ENCODE peak calls at places on chromosomes 6 and 20, in ten cellular contexts. One of them, this sample, is unnamed.

GRCh38 chr6:131065112-131065823 is 2.2 kb upstream of the EPB41L2 start:
- DNase-seq in left ventricle myocardium inferior: no peak
- DNase-seq in astrocyte of the cerebellum: no peak
- DNase-seq in HCT116: no peak
- DNase-seq in CD4-positive, alpha-beta T cell: no peak
- DNase-seq in lung: no peak
- DNase-seq in progenitor cell of endocrine pancreas: no peak
- DNase-seq in nephron progenitor cell: no peak
- DNase-seq in tibial nerve: no peak
- DNase-seq in RWPE1: no peak
- DNase-seq in this sample: no peak

GRCh38 chr20:60407011-60407771 is 449.0 kb downstream of the CDH26 start:
- DNase-seq in left ventricle myocardium inferior: no peak
- DNase-seq in astrocyte of the cerebellum: no peak
- DNase-seq in HCT116: no peak
- DNase-seq in CD4-positive, alpha-beta T cell: no peak
- DNase-seq in lung: no peak
- DNase-seq in progenitor cell of endocrine pancreas: no peak
- DNase-seq in nephron progenitor cell: no peak
- DNase-seq in tibial nerve: no peak
- DNase-seq in RWPE1: no peak
- DNase-seq in this sample: no peak

GRCh38 chr20:43942213-43942590 is 27.6 kb downstream of the TOX2 start:
- DNase-seq in left ventricle myocardium inferior: no peak
- DNase-seq in astrocyte of the cerebellum: no peak
- DNase-seq in HCT116: no peak
- DNase-seq in CD4-positive, alpha-beta T cell: no peak
- DNase-seq in lung: no peak
- DNase-seq in progenitor cell of endocrine pancreas: no peak
- DNase-seq in nephron progenitor cell: no peak
- DNase-seq in tibial nerve: no peak
- DNase-seq in RWPE1: no peak
- DNase-seq in this sample: no peak

GRCh38 chr6:28585335-28585734 is 59.7 kb downstream of the GPX5 start:
- DNase-seq in left ventricle myocardium inferior: no peak
- DNase-seq in astrocyte of the cerebellum: no peak
- DNase-seq in HCT116: no peak
- DNase-seq in CD4-positive, alpha-beta T cell: no peak
- DNase-seq in lung: no peak
- DNase-seq in progenitor cell of endocrine pancreas: no peak
- DNase-seq in nephron progenitor cell: no peak
- DNase-seq in tibial nerve: no peak
- DNase-seq in RWPE1: peak
- DNase-seq in this sample: no peak

GRCh38 chr6:74720923-74721322 is 484.9 kb downstream of the COL12A1 start:
- DNase-seq in left ventricle myocardium inferior: no peak
- DNase-seq in astrocyte of the cerebellum: no peak
- DNase-seq in HCT116: no peak
- DNase-seq in CD4-positive, alpha-beta T cell: no peak
- DNase-seq in lung: no peak
- DNase-seq in progenitor cell of endocrine pancreas: no peak
- DNase-seq in nephron progenitor cell: no peak
- DNase-seq in tibial nerve: no peak
- DNase-seq in RWPE1: no peak
- DNase-seq in this sample: no peak

GRCh38 chr6:26286168-26286854 is 78.7 kb upstream of the BTN3A2 start:
- DNase-seq in left ventricle myocardium inferior: peak
- DNase-seq in astrocyte of the cerebellum: peak
- DNase-seq in HCT116: no peak
- DNase-seq in CD4-positive, alpha-beta T cell: peak
- DNase-seq in lung: peak
- DNase-seq in progenitor cell of endocrine pancreas: peak
- DNase-seq in nephron progenitor cell: peak
- DNase-seq in tibial nerve: peak
- DNase-seq in RWPE1: no peak
- DNase-seq in this sample: peak

GRCh38 chr6:116102856-116103255 is 2.2 kb downstream of the NT5DC1 start:
- DNase-seq in left ventricle myocardium inferior: no peak
- DNase-seq in astrocyte of the cerebellum: no peak
- DNase-seq in HCT116: no peak
- DNase-seq in CD4-positive, alpha-beta T cell: no peak
- DNase-seq in lung: no peak
- DNase-seq in progenitor cell of endocrine pancreas: no peak
- DNase-seq in nephron progenitor cell: no peak
- DNase-seq in tibial nerve: no peak
- DNase-seq in RWPE1: no peak
- DNase-seq in this sample: no peak

GRCh38 chr20:61253640-61254511 is 1.8 kb downstream of the CDH4 start:
- DNase-seq in left ventricle myocardium inferior: no peak
- DNase-seq in astrocyte of the cerebellum: no peak
- DNase-seq in HCT116: no peak
- DNase-seq in CD4-positive, alpha-beta T cell: no peak
- DNase-seq in lung: no peak
- DNase-seq in progenitor cell of endocrine pancreas: no peak
- DNase-seq in nephron progenitor cell: peak
- DNase-seq in tibial nerve: no peak
- DNase-seq in RWPE1: peak
- DNase-seq in this sample: no peak

GRCh38 chr20:42260216-42260615 is 642.0 kb upstream of the CHD6 start:
- DNase-seq in left ventricle myocardium inferior: no peak
- DNase-seq in astrocyte of the cerebellum: no peak
- DNase-seq in HCT116: no peak
- DNase-seq in CD4-positive, alpha-beta T cell: no peak
- DNase-seq in lung: no peak
- DNase-seq in progenitor cell of endocrine pancreas: no peak
- DNase-seq in nephron progenitor cell: no peak
- DNase-seq in tibial nerve: no peak
- DNase-seq in RWPE1: no peak
- DNase-seq in this sample: no peak

GRCh38 chr6:131555992-131556391 is 17.0 kb upstream of the ARG1 start:
- DNase-seq in left ventricle myocardium inferior: no peak
- DNase-seq in astrocyte of the cerebellum: no peak
- DNase-seq in HCT116: no peak
- DNase-seq in CD4-positive, alpha-beta T cell: no peak
- DNase-seq in lung: no peak
- DNase-seq in progenitor cell of endocrine pancreas: no peak
- DNase-seq in nephron progenitor cell: no peak
- DNase-seq in tibial nerve: no peak
- DNase-seq in RWPE1: no peak
- DNase-seq in this sample: no peak

GRCh38 chr20:19970256-19970765 is 46.9 kb upstream of the NAA20 start:
- DNase-seq in left ventricle myocardium inferior: no peak
- DNase-seq in astrocyte of the cerebellum: no peak
- DNase-seq in HCT116: no peak
- DNase-seq in CD4-positive, alpha-beta T cell: no peak
- DNase-seq in lung: no peak
- DNase-seq in progenitor cell of endocrine pancreas: no peak
- DNase-seq in nephron progenitor cell: no peak
- DNase-seq in tibial nerve: no peak
- DNase-seq in RWPE1: no peak
- DNase-seq in this sample: no peak

GRCh38 chr6:42369568-42369967 is 82.2 kb downstream of the TRERF1 start:
- DNase-seq in left ventricle myocardium inferior: no peak
- DNase-seq in astrocyte of the cerebellum: no peak
- DNase-seq in HCT116: no peak
- DNase-seq in CD4-positive, alpha-beta T cell: no peak
- DNase-seq in lung: no peak
- DNase-seq in progenitor cell of endocrine pancreas: no peak
- DNase-seq in nephron progenitor cell: no peak
- DNase-seq in tibial nerve: no peak
- DNase-seq in RWPE1: peak
- DNase-seq in this sample: no peak

GRCh38 chr20:49361872-49362663 is 84.2 kb upstream of the ZNFX1 start:
- DNase-seq in left ventricle myocardium inferior: no peak
- DNase-seq in astrocyte of the cerebellum: no peak
- DNase-seq in HCT116: no peak
- DNase-seq in CD4-positive, alpha-beta T cell: no peak
- DNase-seq in lung: no peak
- DNase-seq in progenitor cell of endocrine pancreas: no peak
- DNase-seq in nephron progenitor cell: no peak
- DNase-seq in tibial nerve: no peak
- DNase-seq in RWPE1: no peak
- DNase-seq in this sample: no peak

GRCh38 chr6:26056583-26057350 is 30.5 kb upstream of the HFE start:
- DNase-seq in left ventricle myocardium inferior: no peak
- DNase-seq in astrocyte of the cerebellum: no peak
- DNase-seq in HCT116: no peak
- DNase-seq in CD4-positive, alpha-beta T cell: no peak
- DNase-seq in lung: no peak
- DNase-seq in progenitor cell of endocrine pancreas: no peak
- DNase-seq in nephron progenitor cell: no peak
- DNase-seq in tibial nerve: peak
- DNase-seq in RWPE1: no peak
- DNase-seq in this sample: no peak

GRCh38 chr6:75493400-75494064 is at the start of gene FILIP1:
- DNase-seq in left ventricle myocardium inferior: peak
- DNase-seq in astrocyte of the cerebellum: no peak
- DNase-seq in HCT116: no peak
- DNase-seq in CD4-positive, alpha-beta T cell: no peak
- DNase-seq in lung: peak
- DNase-seq in progenitor cell of endocrine pancreas: no peak
- DNase-seq in nephron progenitor cell: peak
- DNase-seq in tibial nerve: peak
- DNase-seq in RWPE1: no peak
- DNase-seq in this sample: no peak

GRCh38 chr6:21277601-21278043 is 315.9 kb upstream of the SOX4 start:
- DNase-seq in left ventricle myocardium inferior: no peak
- DNase-seq in astrocyte of the cerebellum: no peak
- DNase-seq in HCT116: peak
- DNase-seq in CD4-positive, alpha-beta T cell: no peak
- DNase-seq in lung: no peak
- DNase-seq in progenitor cell of endocrine pancreas: no peak
- DNase-seq in nephron progenitor cell: no peak
- DNase-seq in tibial nerve: no peak
- DNase-seq in RWPE1: peak
- DNase-seq in this sample: no peak

GRCh38 chr20:25220021-25220730 is 24.7 kb downstream of the ENTPD6 start:
- DNase-seq in left ventricle myocardium inferior: no peak
- DNase-seq in astrocyte of the cerebellum: no peak
- DNase-seq in HCT116: no peak
- DNase-seq in CD4-positive, alpha-beta T cell: no peak
- DNase-seq in lung: no peak
- DNase-seq in progenitor cell of endocrine pancreas: no peak
- DNase-seq in nephron progenitor cell: no peak
- DNase-seq in tibial nerve: peak
- DNase-seq in RWPE1: no peak
- DNase-seq in this sample: no peak

GRCh38 chr6:31293343-31293742 is 21.5 kb upstream of the HLA-C start:
- DNase-seq in left ventricle myocardium inferior: no peak
- DNase-seq in astrocyte of the cerebellum: peak
- DNase-seq in HCT116: no peak
- DNase-seq in CD4-positive, alpha-beta T cell: no peak
- DNase-seq in lung: no peak
- DNase-seq in progenitor cell of endocrine pancreas: peak
- DNase-seq in nephron progenitor cell: peak
- DNase-seq in tibial nerve: no peak
- DNase-seq in RWPE1: peak
- DNase-seq in this sample: no peak

DNA sequence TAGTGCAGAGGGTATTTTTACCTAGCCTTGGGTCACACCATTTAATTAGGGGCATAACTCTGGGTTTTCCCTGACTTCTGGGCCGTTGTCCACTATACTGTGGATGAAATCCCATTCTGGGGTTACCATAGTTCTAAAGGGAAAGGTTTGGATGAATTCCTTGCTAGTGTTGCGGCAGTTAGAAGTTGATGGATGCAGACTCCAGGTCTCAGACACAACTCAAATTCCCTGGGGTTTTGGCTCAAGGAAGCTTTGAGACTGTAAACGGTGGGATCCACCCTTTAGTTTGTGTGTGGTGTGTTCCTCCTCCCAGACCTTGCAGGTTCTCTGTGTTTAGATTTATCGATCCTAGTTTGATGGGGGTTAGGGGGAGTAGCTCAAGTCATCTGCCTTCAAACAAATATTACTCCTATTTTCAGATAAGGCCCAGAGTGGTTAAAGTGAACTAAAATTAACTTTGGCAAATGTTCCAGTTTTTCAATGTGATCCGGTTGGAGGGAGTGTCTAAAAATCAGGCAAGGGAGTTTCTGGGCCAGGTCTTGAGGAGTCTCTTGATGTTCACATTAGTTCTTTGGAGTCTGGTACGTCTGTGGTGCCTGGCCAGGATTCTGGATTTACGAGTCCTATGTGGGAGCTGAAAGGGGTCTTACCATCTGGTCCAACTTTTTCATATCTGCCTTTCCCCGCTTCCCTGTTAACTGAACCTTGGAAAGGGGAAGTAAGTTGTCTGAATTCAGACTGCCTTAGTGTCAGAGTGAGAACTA is 1.5 kb downstream of the RALY start:
- DNase-seq in left ventricle myocardium inferior: no peak
- DNase-seq in astrocyte of the cerebellum: no peak
- DNase-seq in HCT116: no peak
- DNase-seq in CD4-positive, alpha-beta T cell: no peak
- DNase-seq in lung: no peak
- DNase-seq in progenitor cell of endocrine pancreas: no peak
- DNase-seq in nephron progenitor cell: no peak
- DNase-seq in tibial nerve: peak
- DNase-seq in RWPE1: peak
- DNase-seq in this sample: no peak
- TF ChIP-seq CTCF in left ventricle myocardium inferior: no peak
- TF ChIP-seq CTCF in astrocyte of the cerebellum: no peak
- TF ChIP-seq CTCF in HCT116: no peak
- TF ChIP-seq CTCF in CD4-positive, alpha-beta T cell: no peak
- TF ChIP-seq CTCF in lung: no peak
- TF ChIP-seq CTCF in progenitor cell of endocrine pancreas: no peak
- TF ChIP-seq CTCF in nephron progenitor cell: no peak
- TF ChIP-seq CTCF in tibial nerve: no peak
- TF ChIP-seq CTCF in RWPE1: no peak
- TF ChIP-seq CTCF in this sample: no peak

GRCh38 chr6:23659125-23659524 is 466.9 kb upstream of the NRSN1 start:
- DNase-seq in left ventricle myocardium inferior: no peak
- DNase-seq in astrocyte of the cerebellum: no peak
- DNase-seq in HCT116: no peak
- DNase-seq in CD4-positive, alpha-beta T cell: no peak
- DNase-seq in lung: no peak
- DNase-seq in progenitor cell of endocrine pancreas: peak
- DNase-seq in nephron progenitor cell: peak
- DNase-seq in tibial nerve: no peak
- DNase-seq in RWPE1: no peak
- DNase-seq in this sample: no peak
- TF ChIP-seq CTCF in left ventricle myocardium inferior: peak
- TF ChIP-seq CTCF in astrocyte of the cerebellum: peak
- TF ChIP-seq CTCF in HCT116: peak
- TF ChIP-seq CTCF in CD4-positive, alpha-beta T cell: no peak
- TF ChIP-seq CTCF in lung: no peak
- TF ChIP-seq CTCF in progenitor cell of endocrine pancreas: peak
- TF ChIP-seq CTCF in nephron progenitor cell: peak
- TF ChIP-seq CTCF in tibial nerve: peak
- TF ChIP-seq CTCF in RWPE1: peak
- TF ChIP-seq CTCF in this sample: no peak

GRCh38 chr6:7747016-7747415 is 21.1 kb downstream of the BMP6 start:
- DNase-seq in left ventricle myocardium inferior: no peak
- DNase-seq in astrocyte of the cerebellum: no peak
- DNase-seq in HCT116: no peak
- DNase-seq in CD4-positive, alpha-beta T cell: no peak
- DNase-seq in lung: no peak
- DNase-seq in progenitor cell of endocrine pancreas: no peak
- DNase-seq in nephron progenitor cell: no peak
- DNase-seq in tibial nerve: no peak
- DNase-seq in RWPE1: no peak
- DNase-seq in this sample: no peak
- TF ChIP-seq CTCF in left ventricle myocardium inferior: no peak
- TF ChIP-seq CTCF in astrocyte of the cerebellum: no peak
- TF ChIP-seq CTCF in HCT116: no peak
- TF ChIP-seq CTCF in CD4-positive, alpha-beta T cell: no peak
- TF ChIP-seq CTCF in lung: no peak
- TF ChIP-seq CTCF in progenitor cell of endocrine pancreas: no peak
- TF ChIP-seq CTCF in nephron progenitor cell: no peak
- TF ChIP-seq CTCF in tibial nerve: no peak
- TF ChIP-seq CTCF in RWPE1: no peak
- TF ChIP-seq CTCF in this sample: no peak

GRCh38 chr6:46042355-46042999 is 26.8 kb upstream of the CLIC5 start:
- DNase-seq in left ventricle myocardium inferior: peak
- DNase-seq in astrocyte of the cerebellum: no peak
- DNase-seq in HCT116: peak
- DNase-seq in CD4-positive, alpha-beta T cell: no peak
- DNase-seq in lung: no peak
- DNase-seq in progenitor cell of endocrine pancreas: no peak
- DNase-seq in nephron progenitor cell: peak
- DNase-seq in tibial nerve: no peak
- DNase-seq in RWPE1: peak
- DNase-seq in this sample: no peak
- TF ChIP-seq CTCF in left ventricle myocardium inferior: peak
- TF ChIP-seq CTCF in astrocyte of the cerebellum: peak
- TF ChIP-seq CTCF in HCT116: peak
- TF ChIP-seq CTCF in CD4-positive, alpha-beta T cell: peak
- TF ChIP-seq CTCF in lung: peak
- TF ChIP-seq CTCF in progenitor cell of endocrine pancreas: peak
- TF ChIP-seq CTCF in nephron progenitor cell: peak
- TF ChIP-seq CTCF in tibial nerve: peak
- TF ChIP-seq CTCF in RWPE1: no peak
- TF ChIP-seq CTCF in this sample: no peak